ENCODE peak calls at places on chromosomes 6 and 20, in ten cellular contexts. A is heart right ventricle, I is heart left ventricle, M is PC-3, T is foreskin fibroblast, K is left lung, L is pancreas, P is fibroblast of lung, C is HFF-Myc, Y is cardiac muscle cell. W is an unnamed sample.

GRCh38 chr20:58397429-58397828 is 8.4 kb downstream of the VAPB start:
- DNase-seq in M (no peak), C (no peak), Y (no peak), L (no peak), T (no peak), K (no peak), I (no peak), A (no peak), P (no peak), W (no peak)

GRCh38 chr6:137416376-137417109 is 77.7 kb downstream of the OLIG3 start:
- DNase-seq in I (no peak), C (no peak), L (no peak), A (no peak), K (no peak), T (no peak), P (peak), M (no peak), Y (peak), W (no peak)

GRCh38 chr6:122673345-122673961 is 63.2 kb downstream of the PKIB start:
- DNase-seq in C (no peak), P (peak), I (no peak), A (no peak), Y (no peak), M (peak), K (no peak), T (no peak), L (no peak), W (no peak)

GRCh38 chr20:34525709-34526416 is 9.6 kb downstream of the DYNLRB1 start:
- DNase-seq in K (peak), T (peak), C (peak), P (peak), I (peak), L (peak), Y (peak), A (peak), M (peak), W (peak)

GRCh38 chr20:57543754-57544153 is 17.2 kb upstream of the PCK1 start:
- DNase-seq in Y (no peak), C (no peak), A (no peak), L (no peak), M (peak), T (no peak), K (no peak), P (no peak), I (no peak), W (no peak)

GRCh38 chr6:16273266-16273665 is 34.9 kb downstream of the GMPR start:
- DNase-seq in L (no peak), P (peak), C (no peak), A (no peak), I (no peak), K (no peak), T (peak), M (peak), Y (peak), W (no peak)

GRCh38 chr6:42260972-42261371 is 43.3 kb upstream of the MRPS10 start:
- DNase-seq in T (no peak), L (no peak), C (no peak), I (no peak), M (peak), P (no peak), K (no peak), A (peak), Y (peak), W (no peak)

GRCh38 chr6:44642870-44643522 is 255.5 kb downstream of the CDC5L start:
- DNase-seq in P (peak), T (no peak), C (no peak), I (no peak), M (peak), Y (no peak), A (no peak), L (no peak), K (no peak), W (no peak)

GRCh38 chr6:150865406-150866146 is at the start of gene MTHFD1L:
- DNase-seq in Y (peak), M (peak), P (peak), A (peak), L (peak), K (peak), C (no peak), I (peak), T (peak), W (peak)

GRCh38 chr6:28880894-28881780 is 42.6 kb downstream of the TRIM27 start:
- DNase-seq in M (peak), C (peak), K (no peak), A (peak), P (peak), Y (peak), T (peak), L (no peak), I (peak), W (peak)

GRCh38 chr6:94535798-94536197 is 1041.5 kb upstream of the MANEA start:
- DNase-seq in Y (no peak), P (no peak), K (no peak), T (no peak), A (no peak), L (no peak), I (no peak), M (no peak), C (no peak), W (no peak)

GRCh38 chr6:145569140-145569539 is 166.2 kb downstream of the EPM2A start:
- DNase-seq in Y (no peak), M (no peak), L (no peak), C (no peak), A (no peak), K (no peak), I (no peak), P (peak), T (peak), W (no peak)

GRCh38 chr6:27241443-27241842 is 6.1 kb upstream of the PRSS16 start:
- DNase-seq in K (no peak), C (no peak), M (peak), A (no peak), Y (no peak), P (no peak), L (no peak), T (no peak), I (no peak), W (no peak)

GRCh38 chr20:57435498-57436222 is 44.5 kb downstream of the RBM38 start:
- DNase-seq in C (no peak), L (peak), K (peak), P (peak), M (peak), I (peak), T (no peak), Y (peak), A (peak), W (peak)

GRCh38 chr6:104640761-104641160 is 219.0 kb downstream of the HACE1 start:
- DNase-seq in T (no peak), C (no peak), Y (no peak), K (no peak), A (no peak), P (no peak), M (no peak), L (no peak), I (no peak), W (no peak)

GRCh38 chr6:163793584-163793983 is 379.1 kb downstream of the QKI start:
- DNase-seq in K (no peak), Y (peak), M (peak), C (peak), T (peak), A (no peak), L (no peak), I (no peak), P (peak), W (no peak)

GRCh38 chr6:121124600-121124999 is 209.7 kb downstream of the TBC1D32 start:
- DNase-seq in K (no peak), I (no peak), P (no peak), Y (no peak), L (no peak), C (no peak), T (no peak), M (no peak), A (no peak), W (no peak)

GRCh38 chr20:33659341-33660034 is 2.6 kb upstream of the C20orf144 start:
- DNase-seq in L (peak), A (no peak), I (no peak), Y (no peak), M (no peak), C (no peak), K (peak), P (no peak), T (no peak), W (no peak)

GRCh38 chr6:68368845-68369244 is 266.2 kb upstream of the ADGRB3 start:
- DNase-seq in K (no peak), M (peak), P (peak), T (no peak), L (no peak), Y (no peak), I (no peak), C (no peak), A (no peak), W (no peak)

GRCh38 chr6:165055231-165055630 is 254.2 kb downstream of the C6orf118 start:
- DNase-seq in K (no peak), I (no peak), M (peak), P (peak), T (no peak), C (no peak), Y (peak), A (no peak), L (no peak), W (no peak)

GRCh38 chr20:504632-505075 is 38.9 kb downstream of the CSNK2A1 start:
- DNase-seq in M (peak), P (no peak), T (no peak), Y (no peak), A (no peak), L (no peak), C (no peak), I (no peak), K (no peak), W (no peak)

GRCh38 chr6:166989427-166990034 is 9.7 kb upstream of the CEP43 start:
- DNase-seq in I (peak), C (no peak), K (no peak), T (peak), Y (peak), P (peak), A (no peak), M (peak), L (no peak), W (no peak)

GRCh38 chr20:62267543-62267942 is 29.2 kb downstream of the OSBPL2 start:
- DNase-seq in T (no peak), I (peak), C (no peak), A (no peak), K (no peak), L (no peak), P (no peak), Y (no peak), M (no peak), W (peak)

GRCh38 chr6:142380626-142381025 is 78.8 kb downstream of the ADGRG6 start:
- DNase-seq in A (peak), M (no peak), T (no peak), I (peak), C (no peak), L (no peak), Y (no peak), K (no peak), P (no peak), W (no peak)

GRCh38 chr6:14321992-14322772 is 204.6 kb downstream of the CD83 start:
- DNase-seq in M (peak), K (no peak), T (no peak), L (no peak), I (no peak), Y (no peak), C (no peak), P (no peak), A (no peak), W (no peak)

GRCh38 chr6:144286503-144287393 is 1.6 kb downstream of the UTRN start:
- DNase-seq in C (no peak), K (peak), P (peak), I (peak), A (peak), T (peak), Y (peak), M (peak), L (peak), W (no peak)

GRCh38 chr6:34930221-34930620 is 41.2 kb downstream of the ANKS1A start:
- DNase-seq in K (no peak), A (no peak), P (no peak), I (no peak), Y (no peak), L (no peak), T (no peak), M (no peak), C (no peak), W (no peak)

GRCh38 chr6:129860901-129861665 is at the start of gene TMEM244:
- DNase-seq in L (no peak), K (no peak), P (peak), A (no peak), I (no peak), T (peak), Y (no peak), C (no peak), M (peak), W (no peak)
- H3K4me3 ChIP-seq in L (no peak), K (no peak), P (no peak), A (no peak), I (no peak), T (peak), Y (no peak), C (peak), M (peak), W (peak)

GRCh38 chr6:100289285-100289684 is 175.4 kb downstream of the SIM1 start:
- DNase-seq in A (no peak), K (no peak), C (no peak), L (no peak), I (no peak), T (no peak), P (no peak), Y (no peak), M (peak), W (no peak)
- TF ChIP-seq CTCF in A (no peak), K (no peak), C (no peak), L (no peak), I (no peak), T (no peak), P (no peak), Y (no peak), M (no peak), W (no peak)

DNA sequence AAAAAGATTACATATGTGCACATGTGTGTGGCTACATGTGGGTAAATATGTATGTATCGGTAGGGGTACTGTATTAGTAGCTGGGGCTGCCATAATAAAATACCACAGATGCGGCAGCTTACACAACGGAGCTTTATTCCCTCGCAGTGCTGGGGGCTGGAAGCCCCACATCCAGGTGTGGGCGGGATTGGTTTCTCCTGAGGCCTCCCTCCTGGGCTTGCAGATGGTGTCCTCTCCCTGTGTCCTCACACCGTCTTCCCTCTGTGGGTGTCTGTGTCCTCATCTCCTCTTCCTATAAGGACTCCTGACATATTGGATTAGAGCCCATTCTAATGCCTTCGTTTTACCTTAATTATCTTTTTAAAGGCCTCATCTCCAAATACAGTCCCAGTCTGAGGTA is 97.7 kb downstream of the LY86 start:
- DNase-seq in T (no peak), C (no peak), I (no peak), Y (no peak), K (no peak), P (no peak), M (no peak), A (no peak), L (no peak), W (no peak)
- H3K4me3 ChIP-seq in T (no peak), C (no peak), I (no peak), Y (peak), K (peak), P (no peak), M (peak), A (no peak), L (no peak), W (no peak)

DNA sequence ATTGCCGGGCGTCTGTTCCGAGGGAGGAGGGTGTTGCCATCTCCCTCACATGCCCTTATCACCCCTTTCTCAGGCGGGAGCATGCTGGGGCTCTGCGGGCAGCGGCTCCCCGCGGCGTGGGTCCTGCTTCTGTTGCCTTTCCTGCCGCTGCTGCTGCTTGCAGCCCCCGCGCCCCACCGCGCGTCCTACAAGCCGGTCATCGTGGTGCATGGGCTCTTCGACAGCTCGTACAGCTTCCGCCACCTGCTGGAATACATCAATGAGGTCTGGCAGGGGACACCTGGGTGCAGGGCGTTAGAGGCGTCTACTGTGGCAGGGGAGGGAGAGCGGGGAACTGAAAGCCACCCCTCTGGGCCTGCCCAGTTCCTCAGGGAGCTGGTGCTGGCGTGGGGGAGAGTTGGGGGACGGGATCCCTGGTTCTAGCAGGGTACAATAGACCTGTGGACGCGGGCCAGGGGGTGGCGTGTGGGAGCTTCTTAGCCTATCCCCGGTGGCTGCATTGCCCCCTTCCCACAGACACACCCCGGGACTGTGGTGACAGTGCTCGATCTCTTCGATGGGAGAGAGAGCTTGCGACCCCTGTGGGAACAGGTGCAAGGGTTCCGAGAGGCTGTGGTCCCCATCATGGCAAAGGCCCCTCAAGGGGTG is 697 bp downstream of the PPT2 start:
- DNase-seq in A (peak), T (peak), I (peak), K (peak), L (peak), Y (peak), P (peak), C (no peak), M (peak), W (peak)
- TF ChIP-seq CTCF in A (peak), T (peak), I (peak), K (peak), L (peak), Y (peak), P (peak), C (peak), M (peak), W (peak)

GRCh38 chr20:21019831-21020655 is 86.1 kb downstream of the LINC00237 start:
- DNase-seq in L (peak), C (no peak), I (no peak), T (no peak), A (peak), P (no peak), K (peak), Y (no peak), M (no peak), W (no peak)

GRCh38 chr20:21019468-21019830 is 86.7 kb downstream of the LINC00237 start:
- DNase-seq in I (no peak), A (no peak), T (no peak), Y (no peak), L (no peak), M (no peak), P (no peak), K (no peak), C (no peak), W (no peak)

GRCh38 chr20:21022925-21023324 is 83.2 kb downstream of the LINC00237 start:
- DNase-seq in I (no peak), Y (no peak), P (no peak), L (no peak), K (no peak), T (no peak), C (no peak), M (no peak), A (no peak), W (no peak)

GRCh38 chr20:21018576-21018975 is 87.6 kb downstream of the LINC00237 start:
- DNase-seq in L (no peak), P (no peak), Y (no peak), M (no peak), A (no peak), T (no peak), K (no peak), I (no peak), C (no peak), W (no peak)

GRCh38 chr20:21020656-21021004 is 85.5 kb downstream of the LINC00237 start:
- DNase-seq in L (no peak), I (no peak), T (no peak), Y (peak), M (no peak), K (no peak), A (no peak), P (no peak), C (no peak), W (no peak)
- H3K4me3 ChIP-seq in L (no peak), I (peak), T (no peak), Y (no peak), M (no peak), K (no peak), A (no peak), P (no peak), C (no peak), W (no peak)

GRCh38 chr6:2990179-2990931 is 9.3 kb upstream of the NQO2 start:
- DNase-seq in Y (peak), A (no peak), C (no peak), M (peak), T (no peak), L (no peak), I (no peak), K (no peak), P (peak), W (peak)

GRCh38 chr6:2990932-2991506 is 8.7 kb upstream of the NQO2 start:
- DNase-seq in C (no peak), I (no peak), Y (no peak), L (no peak), A (no peak), K (no peak), M (no peak), P (no peak), T (no peak), W (no peak)

GRCh38 chr6:2988076-2988425 is 11.6 kb upstream of the NQO2 start:
- DNase-seq in I (no peak), L (no peak), C (no peak), P (no peak), Y (no peak), T (no peak), M (no peak), K (no peak), A (no peak), W (no peak)

GRCh38 chr6:2988426-2989331 is 11.0 kb upstream of the NQO2 start:
- DNase-seq in C (peak), Y (peak), L (peak), P (peak), A (peak), K (peak), M (peak), T (peak), I (peak), W (peak)

DNA sequence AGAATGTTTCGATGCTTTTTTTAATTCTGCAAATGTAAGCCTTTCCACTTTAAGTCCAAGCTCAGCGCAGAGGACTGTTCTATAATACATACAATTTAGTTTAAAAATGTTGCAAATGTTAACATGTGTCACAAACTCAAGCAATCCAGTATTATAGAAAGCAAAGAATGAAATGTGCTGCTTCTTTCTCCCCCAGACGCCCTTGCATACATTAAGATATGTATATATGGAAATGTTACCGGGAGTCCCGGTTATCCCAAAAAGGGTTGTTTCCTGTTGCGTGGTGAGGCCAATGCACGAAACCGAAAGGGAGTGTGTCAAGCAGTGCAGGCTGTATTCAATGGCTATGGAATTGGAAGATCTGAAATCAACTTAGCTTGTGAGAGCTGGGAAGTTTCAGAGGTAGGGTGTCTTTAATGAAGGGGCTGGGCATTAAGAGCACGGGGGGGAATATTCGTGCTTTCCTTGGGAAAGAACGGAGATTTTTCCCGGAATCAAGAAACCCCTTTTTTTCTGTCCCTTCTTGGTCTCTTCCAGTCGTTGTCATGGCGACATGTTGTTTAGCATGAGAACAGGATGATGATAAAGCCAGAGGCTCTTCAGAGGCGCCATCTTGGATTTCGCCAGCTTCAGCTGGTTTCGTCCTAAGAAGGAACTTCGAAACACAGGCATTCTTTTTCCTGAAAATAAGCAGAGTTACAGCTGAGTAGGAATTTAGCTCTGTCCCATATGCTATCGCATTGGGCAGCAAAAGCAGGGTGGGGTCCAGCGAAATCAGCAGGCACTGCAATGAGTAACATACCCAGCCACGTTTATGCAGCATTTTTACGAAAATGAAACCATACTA is 10.1 kb upstream of the NQO2 start:
- DNase-seq in K (no peak), A (peak), Y (peak), T (peak), P (peak), I (peak), M (peak), L (no peak), C (peak), W (peak)
- TF ChIP-seq CTCF in K (peak), A (no peak), Y (no peak), T (no peak), P (no peak), I (no peak), M (peak), L (peak), C (no peak), W (no peak)